ENCODE peak calls at places on chromosomes 11 and 22, in four cellular contexts. Z, E, H and B are unnamed samples.

GRCh38 chr11:30917859-30918478 is 331.8 kb upstream of the MPPED2 start:
- DNase-seq in Z (no peak), E (peak; percentile 75), H (peak; percentile 27), B (no peak)

GRCh38 chr11:116719102-116719501 is 53.7 kb downstream of the BUD13 start:
- DNase-seq in Z (no peak), E (no peak), H (no peak), B (no peak)

GRCh38 chr22:29073618-29074275 is 912 bp downstream of the KREMEN1 start:
- DNase-seq in Z (no peak), E (peak; percentile 83), H (peak; percentile 72), B (peak; percentile 26)

GRCh38 chr11:108527382-108527781 is 29.2 kb upstream of the POGLUT3 start:
- DNase-seq in Z (no peak), E (no peak), H (no peak), B (no peak)

GRCh38 chr11:131588057-131588456 is 217.6 kb downstream of the NTM start:
- DNase-seq in Z (no peak), E (no peak), H (no peak), B (no peak)

GRCh38 chr22:20583471-20583922 is 76.1 kb downstream of the MED15 start:
- DNase-seq in Z (no peak), E (peak; percentile 46), H (no peak), B (no peak)

GRCh38 chr22:17637490-17638181 is 921 bp upstream of the BCL2L13 start:
- DNase-seq in Z (no peak), E (no peak), H (no peak), B (no peak)

GRCh38 chr11:99693941-99694492 is 673.3 kb downstream of the CNTN5 start:
- DNase-seq in Z (no peak), E (no peak), H (no peak), B (no peak)

GRCh38 chr11:2482199-2482598 is 37.4 kb downstream of the KCNQ1 start:
- DNase-seq in Z (no peak), E (no peak), H (no peak), B (no peak)

GRCh38 chr22:39729141-39729934 is 158.8 kb downstream of the CACNA1I start:
- DNase-seq in Z (no peak), E (no peak), H (no peak), B (no peak)

GRCh38 chr11:106021181-106021966 is 666 bp downstream of the MSANTD4 start:
- DNase-seq in Z (no peak), E (no peak), H (no peak), B (no peak)

GRCh38 chr11:115707180-115707905 is 203.1 kb upstream of the CADM1 start:
- DNase-seq in Z (no peak), E (no peak), H (no peak), B (no peak)

GRCh38 chr11:131447268-131447667 is 76.9 kb downstream of the NTM start:
- DNase-seq in Z (no peak), E (peak; percentile 28), H (no peak), B (no peak)

GRCh38 chr11:77113382-77114088 is 10.9 kb downstream of the OMP start:
- DNase-seq in Z (no peak), E (peak; percentile 70), H (peak; percentile 56), B (peak; percentile 45)

GRCh38 chr22:45861259-45861658 is 115.7 kb downstream of the WNT7B start:
- DNase-seq in Z (no peak), E (no peak), H (no peak), B (no peak)

GRCh38 chr11:68354181-68354872 is 41.9 kb downstream of the LRP5 start:
- DNase-seq in Z (peak; percentile 57), E (no peak), H (no peak), B (peak; percentile 57)

GRCh38 chr22:49013707-49014106 is 814.0 kb downstream of the BRD1 start:
- DNase-seq in Z (no peak), E (no peak), H (no peak), B (no peak)

GRCh38 chr11:76861490-76861953 is 804 bp downstream of the ACER3 start:
- DNase-seq in Z (no peak), E (peak; percentile 21), H (no peak), B (no peak)

GRCh38 chr22:28841111-28841510 is 40.7 kb upstream of the XBP1 start:
- DNase-seq in Z (no peak), E (no peak), H (no peak), B (no peak)

GRCh38 chr11:62553839-62554361 is 7.3 kb upstream of the AHNAK start:
- DNase-seq in Z (peak; percentile 68), E (no peak), H (no peak), B (no peak)

GRCh38 chr22:27639180-27640086 is 162.1 kb downstream of the MN1 start:
- DNase-seq in Z (peak; percentile 70), E (no peak), H (peak; percentile 61), B (no peak)

GRCh38 chr11:93849751-93850584 is 450 bp downstream of the VSTM5 start:
- DNase-seq in Z (no peak), E (peak; percentile 38), H (no peak), B (no peak)

GRCh38 chr11:65445604-65446445 is 23.2 kb downstream of the NEAT1 start:
- DNase-seq in Z (no peak), E (no peak), H (no peak), B (no peak)

GRCh38 chr22:20582520-20583361 is 75.3 kb downstream of the MED15 start:
- DNase-seq in Z (no peak), E (no peak), H (no peak), B (no peak)

GRCh38 chr11:117819096-117820040 is 5.2 kb downstream of the FXYD2 start:
- DNase-seq in Z (no peak), E (peak; percentile 83), H (peak; percentile 78), B (peak; percentile 42)

GRCh38 chr11:131025020-131025419 is 108.7 kb upstream of the SNX19 start:
- DNase-seq in Z (no peak), E (peak; percentile 61), H (peak; percentile 15), B (no peak)

GRCh38 chr22:31313366-31314147 is 21.3 kb upstream of the PIK3IP1 start:
- DNase-seq in Z (no peak), E (peak; percentile 75), H (peak; percentile 70), B (peak; percentile 81)

GRCh38 chr11:66268953-66269906 is 791 bp downstream of the RAB1B start:
- DNase-seq in Z (no peak), E (peak; percentile 66), H (peak; percentile 50), B (no peak)

GRCh38 chr11:30120045-30120589 is 103.3 kb upstream of the KCNA4 start:
- DNase-seq in Z (no peak), E (no peak), H (no peak), B (no peak)

GRCh38 chr11:36002196-36002595 is 58.3 kb downstream of the LDLRAD3 start:
- DNase-seq in Z (peak; percentile 29), E (peak; percentile 88), H (no peak), B (peak; percentile 31)

GRCh38 chr11:12808519-12808918 is 134.3 kb downstream of the TEAD1 start:
- DNase-seq in Z (no peak), E (no peak), H (no peak), B (no peak)

GRCh38 chr11:12746593-12747097 is 72.4 kb downstream of the TEAD1 start:
- DNase-seq in Z (peak; percentile 42), E (peak; percentile 93), H (peak; percentile 85), B (no peak)

GRCh38 chr11:17432041-17432440 is 43.6 kb upstream of the KCNJ11 start:
- DNase-seq in Z (no peak), E (no peak), H (no peak), B (no peak)

GRCh38 chr22:25847451-25847850 is 105.5 kb downstream of the MYO18B start:
- DNase-seq in Z (no peak), E (no peak), H (no peak), B (no peak)

GRCh38 chr22:45554040-45554406 is 51.3 kb downstream of the FBLN1 start:
- DNase-seq in Z (no peak), E (no peak), H (no peak), B (no peak)

GRCh38 chr11:78952866-78953265 is 378.2 kb upstream of the NARS2 start:
- DNase-seq in Z (no peak), E (no peak), H (no peak), B (no peak)

GRCh38 chr11:109914038-109914437 is 179.2 kb upstream of the ZC3H12C start:
- DNase-seq in Z (no peak), E (no peak), H (no peak), B (no peak)

GRCh38 chr11:77512092-77512491 is 38.2 kb upstream of the PAK1 start:
- DNase-seq in Z (no peak), E (no peak), H (no peak), B (no peak)

GRCh38 chr11:25953015-25953414 is 378.9 kb upstream of the ANO3 start:
- DNase-seq in Z (no peak), E (no peak), H (no peak), B (no peak)

GRCh38 chr11:119993732-119994131 is 144.2 kb downstream of the TRIM29 start:
- DNase-seq in Z (no peak), E (no peak), H (no peak), B (no peak)

GRCh38 chr11:120001161-120002135 is 136.5 kb downstream of the TRIM29 start:
- DNase-seq in Z (no peak), E (peak; percentile 66), H (no peak), B (no peak)

GRCh38 chr11:119996556-119996955 is 141.4 kb downstream of the TRIM29 start:
- DNase-seq in Z (no peak), E (no peak), H (no peak), B (no peak)

GRCh38 chr11:119995730-119996491 is 142.0 kb downstream of the TRIM29 start:
- DNase-seq in Z (no peak), E (no peak), H (no peak), B (no peak)

DNA sequence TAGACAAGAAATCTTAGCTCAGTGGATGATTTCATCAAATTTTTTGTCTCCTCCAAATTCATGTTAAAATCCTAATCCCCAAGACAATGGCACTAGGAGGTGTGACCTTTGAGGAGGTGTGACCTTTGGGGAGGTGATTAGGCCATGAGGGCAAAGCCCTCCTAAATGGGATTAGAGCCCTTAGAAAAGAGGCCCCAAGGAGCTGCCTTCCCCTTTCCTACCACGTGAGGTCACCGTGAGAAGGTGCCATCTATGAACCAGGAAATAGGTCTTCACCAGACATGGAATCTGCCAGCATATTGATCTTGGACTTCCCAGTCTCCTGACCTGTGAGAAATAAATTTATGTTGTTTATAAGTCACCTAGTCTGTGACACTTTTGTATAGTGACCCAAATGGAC is 138.7 kb downstream of the TRIM29 start:
- DNase-seq in Z (no peak), E (peak; percentile 54), H (no peak), B (no peak)
- TF ChIP-seq CTCF in Z (no peak), E (peak; percentile 44), H (no peak), B (no peak)

GRCh38 chr11:84524422-84525051 is 1102.6 kb downstream of the DLG2 start:
- DNase-seq in Z (no peak), E (peak; percentile 44), H (no peak), B (no peak)
- TF ChIP-seq CTCF in Z (no peak), E (peak; percentile 79), H (peak; percentile 44), B (peak; percentile 11)

GRCh38 chr11:113201055-113201818 is 113.1 kb upstream of the TTC12 start:
- DNase-seq in Z (no peak), E (peak; percentile 83), H (peak; percentile 20), B (no peak)
- TF ChIP-seq CTCF in Z (no peak), E (no peak), H (no peak), B (no peak)

GRCh38 chr11:39374963-39375698 is 2084.3 kb downstream of the LRRC4C start:
- DNase-seq in Z (no peak), E (peak; percentile 49), H (peak; percentile 9), B (no peak)
- TF ChIP-seq CTCF in Z (no peak), E (peak; percentile 76), H (peak; percentile 68), B (peak; percentile 29)